ENCODE peak calls at places on chromosomes 11 and 22, in nine cellular contexts. V is prostate gland, K is vagina, H is endodermal cell, L is fibroblast of lung, W is thoracic aorta, Y is lung, A is adipocyte, G is K562. T is an unnamed sample.
A peak's percentile ranks its signal among the peaks of the same experiment; 100 is the strongest.

GRCh38 chr22:20324139-20324516 is 4.3 kb upstream of the DGCR6L start:
- DNase-seq in G (no peak), H (peak; percentile 19), A (no peak), L (no peak), W (no peak), K (no peak), Y (no peak), V (no peak), T (no peak)

GRCh38 chr11:69699213-69699612 is 4.6 kb downstream of the FGF19 start:
- DNase-seq in K (no peak), W (no peak), L (no peak), V (no peak), Y (no peak), G (no peak), H (no peak), A (no peak), T (peak; percentile 59)

GRCh38 chr22:19707347-19708322 is 6.7 kb upstream of the SEPTIN5 start:
- DNase-seq in K (no peak), L (no peak), V (no peak), W (no peak), H (peak; percentile 51), A (no peak), G (no peak), Y (no peak), T (no peak)

GRCh38 chr11:116642902-116643301 is 129.9 kb downstream of the BUD13 start:
- DNase-seq in L (no peak), A (no peak), G (no peak), Y (no peak), W (no peak), K (no peak), V (no peak), H (peak; percentile 22), T (no peak)

GRCh38 chr11:124961972-124962609 is 8.1 kb downstream of the CCDC15 start:
- DNase-seq in K (no peak), A (peak; percentile 89), W (no peak), V (peak; percentile 41), Y (no peak), G (peak; percentile 44), L (peak; percentile 90), H (no peak), T (peak; percentile 16)

GRCh38 chr11:93198221-93198650 is 445 bp upstream of the SLC36A4 start:
- DNase-seq in H (no peak), Y (no peak), V (no peak), K (no peak), G (no peak), A (no peak), W (no peak), L (peak; percentile 55), T (no peak)

GRCh38 chr11:70942593-70942992 is 309.8 kb downstream of the SHANK2 start:
- DNase-seq in K (no peak), W (no peak), V (no peak), A (no peak), H (peak; percentile 78), Y (no peak), G (peak; percentile 41), L (peak; percentile 2), T (no peak)

GRCh38 chr11:76735218-76735480 is 48.0 kb upstream of the TSKU start:
- DNase-seq in Y (no peak), K (no peak), V (peak; percentile 45), W (no peak), G (no peak), A (peak; percentile 26), H (peak; percentile 77), L (no peak), T (no peak)

GRCh38 chr22:37274380-37274862 is 7.9 kb upstream of the CYTH4 start:
- DNase-seq in W (no peak), L (no peak), H (no peak), Y (no peak), A (no peak), K (no peak), V (no peak), G (no peak), T (no peak)

GRCh38 chr11:1300569-1301187 is 8.8 kb downstream of the TOLLIP start:
- DNase-seq in L (no peak), A (no peak), V (no peak), H (peak; percentile 37), Y (peak; percentile 14), K (no peak), W (no peak), G (no peak), T (no peak)

GRCh38 chr11:95338430-95338991 is 107.5 kb upstream of the SESN3 start:
- DNase-seq in H (no peak), K (no peak), Y (peak; percentile 72), A (peak; percentile 72), W (no peak), L (peak; percentile 91), V (peak; percentile 50), G (no peak), T (no peak)

GRCh38 chr22:43277987-43278601 is 65.1 kb downstream of the SCUBE1 start:
- DNase-seq in A (no peak), W (no peak), L (no peak), G (no peak), H (peak; percentile 60), V (no peak), K (no peak), Y (no peak), T (no peak)

GRCh38 chr11:73113426-73113825 is 28.7 kb downstream of the FCHSD2 start:
- DNase-seq in V (no peak), G (no peak), H (no peak), W (no peak), Y (no peak), A (no peak), K (no peak), L (no peak), T (no peak)

GRCh38 chr11:118342503-118343161 is at the start of gene CD3D:
- DNase-seq in H (peak; percentile 46), V (no peak), G (peak; percentile 64), Y (no peak), W (no peak), L (no peak), A (no peak), K (no peak), T (no peak)

GRCh38 chr11:64887234-64887756 is 8.9 kb upstream of the EHD1 start:
- DNase-seq in Y (no peak), V (no peak), A (no peak), H (no peak), W (no peak), G (no peak), K (no peak), L (no peak), T (no peak)

GRCh38 chr22:26471522-26471921 is 12.1 kb downstream of the HPS4 start:
- DNase-seq in G (no peak), W (no peak), Y (no peak), L (peak; percentile 29), K (no peak), V (no peak), H (no peak), A (peak; percentile 29), T (peak; percentile 76)

GRCh38 chr11:67489860-67490726 is 7.3 kb downstream of the AIP start:
- DNase-seq in H (no peak), Y (no peak), W (no peak), A (no peak), L (no peak), K (no peak), V (no peak), G (no peak), T (no peak)
- H3K36me3 ChIP-seq in H (peaks cover 11% of the 10 kb centered on the region), Y (peaks cover 62% of the 10 kb centered on the region), W (peaks cover 40% of the 10 kb centered on the region), A (peaks cover 27% of the 10 kb centered on the region), L (peaks cover 9% of the 10 kb centered on the region), K (peaks cover 47% of the 10 kb centered on the region), V (no peaks in the 10 kb centered on the region), G (peaks cover 75% of the 10 kb centered on the region), T (peaks cover 58% of the 10 kb centered on the region)

GRCh38 chr22:49369726-49370717 is 457.7 kb downstream of the BRD1 start:
- DNase-seq in K (peak; percentile 90), Y (peak; percentile 20), V (no peak), L (no peak), W (no peak), H (peak; percentile 42), A (no peak), G (no peak), T (no peak)
- H3K4me3 ChIP-seq in K (no peak overlapping the region), Y (no peak overlapping the region), V (no peak overlapping the region), L (no peak overlapping the region), W (no peak overlapping the region), H (no peak overlapping the region), A (no peak overlapping the region), G (no peak overlapping the region), T (no peak overlapping the region)

DNA sequence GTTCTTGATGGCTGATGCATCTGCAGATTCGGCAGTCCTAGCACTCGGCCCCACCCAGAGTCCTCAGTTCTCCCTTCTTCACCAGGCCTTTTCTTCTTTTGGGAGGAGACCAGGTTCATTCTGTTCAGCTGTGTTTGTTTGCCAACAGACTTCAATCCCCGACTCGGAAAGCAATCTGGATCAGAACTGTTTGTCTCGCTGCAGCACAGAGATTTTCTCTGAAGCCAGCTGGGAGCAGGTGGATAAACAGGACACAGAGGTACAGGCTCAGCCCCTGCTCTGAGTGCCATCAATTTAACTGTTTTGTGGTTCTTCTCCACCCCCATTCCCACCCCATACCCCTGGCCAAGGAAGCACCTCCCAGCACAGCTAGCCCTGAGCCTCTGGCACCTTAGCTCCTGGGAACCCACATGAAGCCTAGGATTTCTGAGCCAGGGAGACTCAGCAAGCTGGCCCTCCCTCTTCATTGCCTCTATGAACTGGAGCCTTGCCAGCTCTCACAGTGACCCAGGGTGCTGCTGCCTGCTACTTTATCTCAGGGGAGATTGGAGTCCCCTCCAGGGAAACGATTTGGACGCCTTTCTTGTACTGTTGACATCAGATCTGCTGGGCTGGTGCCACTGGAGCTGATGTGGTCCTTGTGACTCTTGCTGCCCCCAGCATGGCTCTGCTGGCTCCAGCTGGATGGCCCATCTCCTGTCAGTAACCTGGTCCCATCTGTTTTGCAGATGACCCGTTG is 58.2 kb upstream of the HORMAD2 start:
- DNase-seq in L (no peak), G (no peak), H (no peak), A (no peak), K (no peak), V (peak; percentile 27), W (no peak), Y (no peak), T (no peak)
- H3K36me3 ChIP-seq in L (peaks cover 23% of the 10 kb centered on the region), G (peaks cover 63% of the 10 kb centered on the region), H (peaks cover 85% of the 10 kb centered on the region), A (peaks cover 94% of the 10 kb centered on the region), K (peaks cover 89% of the 10 kb centered on the region), V (peaks cover 20% of the 10 kb centered on the region), W (peaks cover 94% of the 10 kb centered on the region), Y (peaks cover 73% of the 10 kb centered on the region), T (peaks cover 94% of the 10 kb centered on the region)

GRCh38 chr22:49052023-49052538 is 775.6 kb downstream of the BRD1 start:
- DNase-seq in V (no peak), K (no peak), G (peak; percentile 24), A (no peak), L (peak; percentile 2), H (peak; percentile 84), W (no peak), Y (no peak), T (no peak)

GRCh38 chr22:49051491-49052022 is 776.1 kb downstream of the BRD1 start:
- DNase-seq in W (no peak), H (no peak), G (no peak), L (no peak), Y (no peak), V (no peak), K (no peak), A (no peak), T (no peak)

GRCh38 chr22:49055406-49055805 is 772.3 kb downstream of the BRD1 start:
- DNase-seq in V (no peak), H (no peak), W (no peak), G (no peak), L (no peak), A (no peak), K (no peak), Y (no peak), T (no peak)

GRCh38 chr22:49053574-49053973 is 774.1 kb downstream of the BRD1 start:
- DNase-seq in K (no peak), Y (no peak), G (no peak), H (no peak), L (no peak), V (no peak), A (no peak), W (no peak), T (no peak)

GRCh38 chr22:49052560-49052959 is 775.1 kb downstream of the BRD1 start:
- DNase-seq in W (no peak), H (peak; percentile 61), Y (no peak), K (no peak), V (no peak), A (no peak), G (no peak), L (no peak), T (no peak)
- H3K4me3 ChIP-seq in W (peak overlapping the region; percentile 56), H (no peak overlapping the region), Y (no peak overlapping the region), K (peak overlapping the region; percentile 12), V (peak overlapping the region; percentile 18), A (peak overlapping the region; percentile 76), G (peak overlapping the region; percentile 6), L (no peak overlapping the region), T (no peak overlapping the region)